ENCODE peak calls at places on chromosome X, in seven cellular contexts. One of them, this sample, is unnamed.

GRCh38 chrX:149937881-149938426 is 337 bp downstream of the EOLA2 start:
- DNase-seq in MM.1S: peak
- DNase-seq in AG10803: no peak
- DNase-seq in heart right ventricle: no peak
- DNase-seq in GM13977: no peak
- DNase-seq in pancreas: peak
- DNase-seq in uterus: peak
- DNase-seq in this sample: no peak

GRCh38 chrX:74519870-74520269 is 94.6 kb downstream of the RLIM start:
- DNase-seq in MM.1S: no peak
- DNase-seq in AG10803: no peak
- DNase-seq in heart right ventricle: peak
- DNase-seq in GM13977: no peak
- DNase-seq in pancreas: no peak
- DNase-seq in uterus: no peak
- DNase-seq in this sample: no peak

GRCh38 chrX:45083314-45083713 is 117.4 kb downstream of the DIPK2B start:
- DNase-seq in MM.1S: peak
- DNase-seq in AG10803: no peak
- DNase-seq in heart right ventricle: no peak
- DNase-seq in GM13977: no peak
- DNase-seq in pancreas: no peak
- DNase-seq in uterus: no peak
- DNase-seq in this sample: no peak

GRCh38 chrX:69149466-69150293 is 15.6 kb downstream of the PJA1 start:
- DNase-seq in MM.1S: no peak
- DNase-seq in AG10803: no peak
- DNase-seq in heart right ventricle: no peak
- DNase-seq in GM13977: no peak
- DNase-seq in pancreas: no peak
- DNase-seq in uterus: no peak
- DNase-seq in this sample: no peak

GRCh38 chrX:24396236-24396929 is 35.9 kb downstream of the SUPT20HL1 start:
- DNase-seq in MM.1S: no peak
- DNase-seq in AG10803: peak
- DNase-seq in heart right ventricle: no peak
- DNase-seq in GM13977: no peak
- DNase-seq in pancreas: no peak
- DNase-seq in uterus: no peak
- DNase-seq in this sample: no peak

GRCh38 chrX:150854856-150855255 is 43.6 kb downstream of the CD99L2 start:
- DNase-seq in MM.1S: peak
- DNase-seq in AG10803: no peak
- DNase-seq in heart right ventricle: no peak
- DNase-seq in GM13977: no peak
- DNase-seq in pancreas: no peak
- DNase-seq in uterus: no peak
- DNase-seq in this sample: no peak

GRCh38 chrX:47941423-47941822 is 62.4 kb downstream of the ZNF182 start:
- DNase-seq in MM.1S: peak
- DNase-seq in AG10803: no peak
- DNase-seq in heart right ventricle: no peak
- DNase-seq in GM13977: no peak
- DNase-seq in pancreas: no peak
- DNase-seq in uterus: no peak
- DNase-seq in this sample: no peak

GRCh38 chrX:22136711-22137110 is 104.6 kb downstream of the PHEX start:
- DNase-seq in MM.1S: no peak
- DNase-seq in AG10803: no peak
- DNase-seq in heart right ventricle: no peak
- DNase-seq in GM13977: no peak
- DNase-seq in pancreas: no peak
- DNase-seq in uterus: no peak
- DNase-seq in this sample: no peak

GRCh38 chrX:55011294-55011693 is 11.1 kb downstream of the APEX2 start:
- DNase-seq in MM.1S: no peak
- DNase-seq in AG10803: no peak
- DNase-seq in heart right ventricle: no peak
- DNase-seq in GM13977: no peak
- DNase-seq in pancreas: no peak
- DNase-seq in uterus: no peak
- DNase-seq in this sample: no peak

GRCh38 chrX:48474127-48474526 is 1.9 kb upstream of the FTSJ1 start:
- DNase-seq in MM.1S: no peak
- DNase-seq in AG10803: no peak
- DNase-seq in heart right ventricle: no peak
- DNase-seq in GM13977: no peak
- DNase-seq in pancreas: no peak
- DNase-seq in uterus: no peak
- DNase-seq in this sample: no peak

GRCh38 chrX:109822861-109823260 is 89.8 kb upstream of the ACSL4 start:
- DNase-seq in MM.1S: no peak
- DNase-seq in AG10803: no peak
- DNase-seq in heart right ventricle: no peak
- DNase-seq in GM13977: no peak
- DNase-seq in pancreas: no peak
- DNase-seq in uterus: no peak
- DNase-seq in this sample: no peak

GRCh38 chrX:31679861-31680260 is 608.0 kb upstream of the FTHL17 start:
- DNase-seq in MM.1S: no peak
- DNase-seq in AG10803: no peak
- DNase-seq in heart right ventricle: no peak
- DNase-seq in GM13977: no peak
- DNase-seq in pancreas: no peak
- DNase-seq in uterus: no peak
- DNase-seq in this sample: no peak

GRCh38 chrX:16659326-16659725 is 9.4 kb downstream of the S100G start:
- DNase-seq in MM.1S: no peak
- DNase-seq in AG10803: peak
- DNase-seq in heart right ventricle: no peak
- DNase-seq in GM13977: no peak
- DNase-seq in pancreas: no peak
- DNase-seq in uterus: no peak
- DNase-seq in this sample: no peak

GRCh38 chrX:29487714-29488113 is 727.6 kb upstream of the MAGEB2 start:
- DNase-seq in MM.1S: no peak
- DNase-seq in AG10803: no peak
- DNase-seq in heart right ventricle: no peak
- DNase-seq in GM13977: no peak
- DNase-seq in pancreas: no peak
- DNase-seq in uterus: no peak
- DNase-seq in this sample: no peak

GRCh38 chrX:302975-303374 is 15.6 kb downstream of the GTPBP6 start:
- DNase-seq in MM.1S: no peak
- DNase-seq in AG10803: no peak
- DNase-seq in heart right ventricle: no peak
- DNase-seq in GM13977: no peak
- DNase-seq in pancreas: peak
- DNase-seq in uterus: no peak
- DNase-seq in this sample: peak

GRCh38 chrX:39866229-39866628 is 231.5 kb downstream of the BCOR start:
- DNase-seq in MM.1S: no peak
- DNase-seq in AG10803: no peak
- DNase-seq in heart right ventricle: no peak
- DNase-seq in GM13977: no peak
- DNase-seq in pancreas: no peak
- DNase-seq in uterus: no peak
- DNase-seq in this sample: no peak

GRCh38 chrX:13716905-13717304 is 17.5 kb downstream of the TRAPPC2 start:
- DNase-seq in MM.1S: peak
- DNase-seq in AG10803: no peak
- DNase-seq in heart right ventricle: no peak
- DNase-seq in GM13977: no peak
- DNase-seq in pancreas: no peak
- DNase-seq in uterus: no peak
- DNase-seq in this sample: no peak

GRCh38 chrX:96372313-96373046 is 312.2 kb upstream of the DIAPH2 start:
- DNase-seq in MM.1S: peak
- DNase-seq in AG10803: peak
- DNase-seq in heart right ventricle: no peak
- DNase-seq in GM13977: peak
- DNase-seq in pancreas: no peak
- DNase-seq in uterus: no peak
- DNase-seq in this sample: peak
- TF ChIP-seq CTCF in MM.1S: peak
- TF ChIP-seq CTCF in AG10803: peak
- TF ChIP-seq CTCF in heart right ventricle: peak
- TF ChIP-seq CTCF in GM13977: peak
- TF ChIP-seq CTCF in pancreas: peak
- TF ChIP-seq CTCF in uterus: peak
- TF ChIP-seq CTCF in this sample: peak

GRCh38 chrX:136708348-136708747 is 60.4 kb downstream of the CD40LG start:
- DNase-seq in MM.1S: peak
- DNase-seq in AG10803: no peak
- DNase-seq in heart right ventricle: no peak
- DNase-seq in GM13977: no peak
- DNase-seq in pancreas: no peak
- DNase-seq in uterus: no peak
- DNase-seq in this sample: no peak
- TF ChIP-seq CTCF in MM.1S: peak
- TF ChIP-seq CTCF in AG10803: peak
- TF ChIP-seq CTCF in heart right ventricle: no peak
- TF ChIP-seq CTCF in GM13977: peak
- TF ChIP-seq CTCF in pancreas: peak
- TF ChIP-seq CTCF in uterus: no peak
- TF ChIP-seq CTCF in this sample: peak

DNA sequence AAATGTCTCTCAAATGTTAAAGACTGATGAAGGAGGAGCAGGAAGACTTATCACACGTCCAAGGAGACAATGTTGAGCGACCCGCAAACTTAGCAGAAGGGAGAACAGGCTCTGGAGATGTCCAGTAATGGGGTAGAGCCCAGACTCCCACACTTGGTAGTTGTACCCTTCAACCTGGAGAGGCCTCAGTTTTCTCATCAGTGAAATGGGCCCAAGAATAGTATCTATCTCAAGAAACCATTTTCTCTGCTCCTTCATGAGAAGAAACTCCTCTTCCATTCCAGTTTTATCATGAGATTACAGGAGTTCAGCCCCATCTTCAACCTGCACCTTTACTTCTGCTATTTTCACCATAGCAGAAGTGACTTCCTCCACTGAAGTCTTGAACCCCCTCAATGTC is 169.9 kb downstream of the DHRSX start:
- DNase-seq in MM.1S: no peak
- DNase-seq in AG10803: no peak
- DNase-seq in heart right ventricle: no peak
- DNase-seq in GM13977: no peak
- DNase-seq in pancreas: no peak
- DNase-seq in uterus: no peak
- DNase-seq in this sample: no peak
- TF ChIP-seq CTCF in MM.1S: no peak
- TF ChIP-seq CTCF in AG10803: no peak
- TF ChIP-seq CTCF in heart right ventricle: no peak
- TF ChIP-seq CTCF in GM13977: no peak
- TF ChIP-seq CTCF in pancreas: no peak
- TF ChIP-seq CTCF in uterus: no peak
- TF ChIP-seq CTCF in this sample: no peak

GRCh38 chrX:43949669-43950068 is 23.5 kb downstream of the NDP start:
- DNase-seq in MM.1S: no peak
- DNase-seq in AG10803: no peak
- DNase-seq in heart right ventricle: peak
- DNase-seq in GM13977: no peak
- DNase-seq in pancreas: peak
- DNase-seq in uterus: no peak
- DNase-seq in this sample: no peak
- TF ChIP-seq CTCF in MM.1S: no peak
- TF ChIP-seq CTCF in AG10803: peak
- TF ChIP-seq CTCF in heart right ventricle: no peak
- TF ChIP-seq CTCF in GM13977: peak
- TF ChIP-seq CTCF in pancreas: peak
- TF ChIP-seq CTCF in uterus: peak
- TF ChIP-seq CTCF in this sample: peak

GRCh38 chrX:2402361-2402690 is 98.5 kb downstream of the DHRSX start:
- DNase-seq in MM.1S: no peak
- DNase-seq in AG10803: no peak
- DNase-seq in heart right ventricle: no peak
- DNase-seq in GM13977: no peak
- DNase-seq in pancreas: no peak
- DNase-seq in uterus: no peak
- DNase-seq in this sample: no peak
- TF ChIP-seq CTCF in MM.1S: no peak
- TF ChIP-seq CTCF in AG10803: no peak
- TF ChIP-seq CTCF in heart right ventricle: no peak
- TF ChIP-seq CTCF in GM13977: no peak
- TF ChIP-seq CTCF in pancreas: no peak
- TF ChIP-seq CTCF in uterus: no peak
- TF ChIP-seq CTCF in this sample: no peak

GRCh38 chrX:94831364-94831763 is 1157.4 kb downstream of the FAM133A start:
- DNase-seq in MM.1S: peak
- DNase-seq in AG10803: peak
- DNase-seq in heart right ventricle: no peak
- DNase-seq in GM13977: peak
- DNase-seq in pancreas: no peak
- DNase-seq in uterus: no peak
- DNase-seq in this sample: no peak
- TF ChIP-seq CTCF in MM.1S: peak
- TF ChIP-seq CTCF in AG10803: peak
- TF ChIP-seq CTCF in heart right ventricle: no peak
- TF ChIP-seq CTCF in GM13977: peak
- TF ChIP-seq CTCF in pancreas: no peak
- TF ChIP-seq CTCF in uterus: no peak
- TF ChIP-seq CTCF in this sample: peak

GRCh38 chrX:100969936-100970335 is 428 bp downstream of the ARL13A start:
- DNase-seq in MM.1S: no peak
- DNase-seq in AG10803: no peak
- DNase-seq in heart right ventricle: no peak
- DNase-seq in GM13977: no peak
- DNase-seq in pancreas: no peak
- DNase-seq in uterus: no peak
- DNase-seq in this sample: no peak

GRCh38 chrX:100976211-100976610 is 6.7 kb downstream of the ARL13A start:
- DNase-seq in MM.1S: no peak
- DNase-seq in AG10803: no peak
- DNase-seq in heart right ventricle: no peak
- DNase-seq in GM13977: no peak
- DNase-seq in pancreas: no peak
- DNase-seq in uterus: no peak
- DNase-seq in this sample: no peak

GRCh38 chrX:100973411-100973810 is 3.9 kb downstream of the ARL13A start:
- DNase-seq in MM.1S: no peak
- DNase-seq in AG10803: no peak
- DNase-seq in heart right ventricle: no peak
- DNase-seq in GM13977: no peak
- DNase-seq in pancreas: no peak
- DNase-seq in uterus: no peak
- DNase-seq in this sample: no peak

GRCh38 chrX:100979881-100980607 is 10.5 kb downstream of the ARL13A start:
- DNase-seq in MM.1S: no peak
- DNase-seq in AG10803: no peak
- DNase-seq in heart right ventricle: no peak
- DNase-seq in GM13977: no peak
- DNase-seq in pancreas: no peak
- DNase-seq in uterus: no peak
- DNase-seq in this sample: no peak

GRCh38 chrX:100975212-100975611 is 5.7 kb downstream of the ARL13A start:
- DNase-seq in MM.1S: no peak
- DNase-seq in AG10803: peak
- DNase-seq in heart right ventricle: no peak
- DNase-seq in GM13977: no peak
- DNase-seq in pancreas: no peak
- DNase-seq in uterus: no peak
- DNase-seq in this sample: no peak
- TF ChIP-seq CTCF in MM.1S: no peak
- TF ChIP-seq CTCF in AG10803: no peak
- TF ChIP-seq CTCF in heart right ventricle: no peak
- TF ChIP-seq CTCF in GM13977: no peak
- TF ChIP-seq CTCF in pancreas: no peak
- TF ChIP-seq CTCF in uterus: no peak
- TF ChIP-seq CTCF in this sample: no peak

GRCh38 chrX:72569786-72570185 is 2.9 kb downstream of the HDAC8 start:
- DNase-seq in MM.1S: no peak
- DNase-seq in AG10803: peak
- DNase-seq in heart right ventricle: no peak
- DNase-seq in GM13977: no peak
- DNase-seq in pancreas: no peak
- DNase-seq in uterus: no peak
- DNase-seq in this sample: no peak
- TF ChIP-seq CTCF in MM.1S: no peak
- TF ChIP-seq CTCF in AG10803: peak
- TF ChIP-seq CTCF in heart right ventricle: no peak
- TF ChIP-seq CTCF in GM13977: no peak
- TF ChIP-seq CTCF in pancreas: no peak
- TF ChIP-seq CTCF in uterus: no peak
- TF ChIP-seq CTCF in this sample: no peak